ENCODE peak calls at places on chromosome 4, in nine cellular contexts. A is fibroblast of villous mesenchyme, R is cardiac fibroblast, B is GM20000, U is DMS153, I is COR-L47, Y is hepatic stellate cell, F is astrocyte of the spinal cord, C is lung microvascular endothelial cell. V is an unnamed sample.

GRCh38 chr4:59994118-59994517 is 1206.0 kb upstream of the ADGRL3 start:
- DNase-seq in A (no peak), R (no peak), B (no peak), U (no peak), I (no peak), Y (no peak), F (no peak), C (no peak), V (no peak)

GRCh38 chr4:168711197-168712120 is 214.6 kb downstream of the PALLD start:
- DNase-seq in A (peak), R (peak), B (no peak), U (peak), I (no peak), Y (no peak), F (peak), C (peak), V (peak)

GRCh38 chr4:95193391-95194224 is 355.2 kb downstream of the UNC5C start:
- DNase-seq in A (no peak), R (no peak), B (no peak), U (no peak), I (peak), Y (no peak), F (no peak), C (no peak), V (no peak)

GRCh38 chr4:156294577-156294976 is 340.9 kb upstream of the CTSO start:
- DNase-seq in A (peak), R (peak), B (peak), U (peak), I (peak), Y (peak), F (peak), C (peak), V (peak)

GRCh38 chr4:142559986-142560385 is 286.1 kb downstream of the INPP4B start:
- DNase-seq in A (no peak), R (no peak), B (no peak), U (no peak), I (no peak), Y (no peak), F (no peak), C (no peak), V (no peak)

GRCh38 chr4:83113429-83113786 is 1.1 kb downstream of the PLAC8 start:
- DNase-seq in A (no peak), R (no peak), B (no peak), U (no peak), I (no peak), Y (no peak), F (no peak), C (no peak), V (peak)

GRCh38 chr4:40688446-40689095 is 58.9 kb upstream of the RBM47 start:
- DNase-seq in A (no peak), R (no peak), B (no peak), U (no peak), I (no peak), Y (no peak), F (no peak), C (no peak), V (no peak)

GRCh38 chr4:186948361-186949291 is 225.0 kb upstream of the FAT1 start:
- DNase-seq in A (peak), R (no peak), B (no peak), U (no peak), I (no peak), Y (peak), F (peak), C (no peak), V (peak)

GRCh38 chr4:173226401-173226888 is 57.8 kb downstream of the GALNT7 start:
- DNase-seq in A (no peak), R (no peak), B (no peak), U (no peak), I (no peak), Y (no peak), F (no peak), C (no peak), V (no peak)

GRCh38 chr4:2066571-2067445 is 7.7 kb downstream of the NAT8L start:
- DNase-seq in A (no peak), R (no peak), B (no peak), U (no peak), I (no peak), Y (no peak), F (no peak), C (no peak), V (no peak)

GRCh38 chr4:71607109-71607508 is 176.8 kb downstream of the GC start:
- DNase-seq in A (no peak), R (no peak), B (no peak), U (no peak), I (no peak), Y (no peak), F (no peak), C (no peak), V (no peak)

GRCh38 chr4:105207386-105207785 is 60.7 kb downstream of the TET2 start:
- DNase-seq in A (no peak), R (no peak), B (no peak), U (no peak), I (no peak), Y (no peak), F (no peak), C (no peak), V (no peak)

GRCh38 chr4:161132715-161133425 is 1030.9 kb downstream of the FSTL5 start:
- DNase-seq in A (no peak), R (no peak), B (no peak), U (no peak), I (no peak), Y (no peak), F (no peak), C (no peak), V (no peak)

GRCh38 chr4:152063301-152064235 is 302.8 kb upstream of the GATB start:
- DNase-seq in A (no peak), R (no peak), B (no peak), U (peak), I (peak), Y (no peak), F (no peak), C (no peak), V (no peak)

GRCh38 chr4:120299631-120300030 is 233.0 kb upstream of the MAD2L1 start:
- DNase-seq in A (no peak), R (no peak), B (no peak), U (peak), I (peak), Y (no peak), F (no peak), C (no peak), V (no peak)

GRCh38 chr4:26573389-26573794 is 10.5 kb upstream of the TBC1D19 start:
- DNase-seq in A (no peak), R (no peak), B (no peak), U (no peak), I (no peak), Y (no peak), F (peak), C (no peak), V (no peak)

GRCh38 chr4:166459616-166460015 is 586.6 kb downstream of the TLL1 start:
- DNase-seq in A (no peak), R (no peak), B (no peak), U (no peak), I (no peak), Y (no peak), F (no peak), C (no peak), V (peak)

GRCh38 chr4:145882594-145882993 is 56.0 kb downstream of the ZNF827 start:
- DNase-seq in A (no peak), R (no peak), B (no peak), U (no peak), I (no peak), Y (no peak), F (no peak), C (no peak), V (no peak)

GRCh38 chr4:5979981-5980380 is 38.2 kb downstream of the C4orf50 start:
- DNase-seq in A (no peak), R (no peak), B (no peak), U (no peak), I (peak), Y (no peak), F (no peak), C (peak), V (no peak)

GRCh38 chr4:184355857-184356256 is 118.5 kb downstream of the IRF2 start:
- DNase-seq in A (no peak), R (no peak), B (no peak), U (no peak), I (no peak), Y (no peak), F (no peak), C (no peak), V (no peak)

GRCh38 chr4:36392916-36393315 is 111.5 kb downstream of the DTHD1 start:
- DNase-seq in A (no peak), R (no peak), B (no peak), U (no peak), I (no peak), Y (no peak), F (no peak), C (no peak), V (peak)

GRCh38 chr4:102616661-102617060 is 115.5 kb downstream of the NFKB1 start:
- DNase-seq in A (no peak), R (no peak), B (no peak), U (peak), I (peak), Y (no peak), F (no peak), C (peak), V (no peak)

GRCh38 chr4:10750714-10751113 is 66.1 kb upstream of the CLNK start:
- DNase-seq in A (no peak), R (no peak), B (no peak), U (no peak), I (no peak), Y (no peak), F (peak), C (peak), V (no peak)

GRCh38 chr4:173318648-173319211 is 15.4 kb downstream of the HMGB2 start:
- DNase-seq in A (peak), R (peak), B (no peak), U (peak), I (peak), Y (no peak), F (peak), C (peak), V (peak)

GRCh38 chr4:42596918-42597317 is 60.0 kb downstream of the ATP8A1 start:
- DNase-seq in A (no peak), R (no peak), B (no peak), U (no peak), I (no peak), Y (no peak), F (no peak), C (no peak), V (no peak)

GRCh38 chr4:13665711-13666660 is 38.5 kb upstream of the BOD1L1 start:
- DNase-seq in A (no peak), R (no peak), B (no peak), U (no peak), I (no peak), Y (no peak), F (no peak), C (no peak), V (no peak)

V was measured in amniotic epithelial cell.